ENCODE peak calls at places on chromosomes 4 and X, in nine cellular contexts. J, H, W, V, Z, I, K, B and Q are unnamed samples.

GRCh38 chrX:46710425-46710824 is 48.5 kb downstream of the SLC9A7 start:
- DNase-seq in J (no peak), H (no peak), W (peak), V (peak), Z (no peak), I (no peak), K (no peak), B (no peak), Q (no peak)

GRCh38 chr4:3873446-3874415 is 107.5 kb downstream of the ADRA2C start:
- DNase-seq in J (no peak), H (no peak), W (no peak), V (no peak), Z (no peak), I (no peak), K (no peak), B (no peak), Q (no peak)

GRCh38 chrX:107601326-107601725 is 27.0 kb upstream of the PRPS1 start:
- DNase-seq in J (no peak), H (no peak), W (no peak), V (no peak), Z (no peak), I (no peak), K (no peak), B (no peak), Q (no peak)

GRCh38 chr4:73378887-73379286 is 25.2 kb upstream of the ALB start:
- DNase-seq in J (no peak), H (no peak), W (no peak), V (no peak), Z (no peak), I (no peak), K (no peak), B (no peak), Q (no peak)

GRCh38 chr4:896630-897029 is 35.5 kb downstream of the GAK start:
- DNase-seq in J (no peak), H (no peak), W (no peak), V (no peak), Z (no peak), I (no peak), K (no peak), B (no peak), Q (no peak)

GRCh38 chr4:63717384-63717783 is 691.9 kb downstream of the TECRL start:
- DNase-seq in J (no peak), H (no peak), W (peak), V (peak), Z (no peak), I (no peak), K (no peak), B (no peak), Q (no peak)

GRCh38 chr4:175874290-175874689 is 62.2 kb upstream of the GPM6A start:
- DNase-seq in J (no peak), H (no peak), W (no peak), V (no peak), Z (no peak), I (no peak), K (peak), B (no peak), Q (no peak)

GRCh38 chr4:25913056-25913850 is 767 bp upstream of the SMIM20 start:
- DNase-seq in J (peak), H (peak), W (no peak), V (no peak), Z (peak), I (no peak), K (peak), B (peak), Q (no peak)

GRCh38 chr4:2458546-2459491 is 10.1 kb upstream of the RNF4 start:
- DNase-seq in J (no peak), H (no peak), W (no peak), V (no peak), Z (no peak), I (no peak), K (no peak), B (no peak), Q (no peak)

GRCh38 chrX:31227250-31227649 is 155.4 kb upstream of the FTHL17 start:
- DNase-seq in J (no peak), H (no peak), W (peak), V (no peak), Z (no peak), I (no peak), K (no peak), B (no peak), Q (peak)

GRCh38 chrX:56813318-56813837 is 84.3 kb downstream of the NBDY start:
- DNase-seq in J (no peak), H (no peak), W (peak), V (peak), Z (no peak), I (peak), K (no peak), B (no peak), Q (peak)

GRCh38 chr4:147678796-147679549 is 5.0 kb downstream of the PRMT9 start:
- DNase-seq in J (no peak), H (no peak), W (no peak), V (peak), Z (no peak), I (peak), K (peak), B (no peak), Q (no peak)

GRCh38 chr4:47442980-47443379 is 20.5 kb downstream of the COMMD8 start:
- DNase-seq in J (no peak), H (no peak), W (no peak), V (no peak), Z (no peak), I (no peak), K (peak), B (no peak), Q (no peak)

GRCh38 chr4:187236491-187236890 is 512.8 kb upstream of the FAT1 start:
- DNase-seq in J (no peak), H (no peak), W (peak), V (peak), Z (no peak), I (peak), K (no peak), B (no peak), Q (peak)

GRCh38 chrX:43121637-43122036 is 343.7 kb upstream of the PPP1R2C start:
- DNase-seq in J (no peak), H (no peak), W (no peak), V (peak), Z (no peak), I (peak), K (peak), B (peak), Q (no peak)

GRCh38 chr4:84750260-84750955 is 167.5 kb downstream of the CDS1 start:
- DNase-seq in J (no peak), H (no peak), W (peak), V (peak), Z (no peak), I (peak), K (peak), B (no peak), Q (peak)

GRCh38 chr4:98653006-98653405 is 5.4 kb downstream of the TSPAN5 start:
- DNase-seq in J (no peak), H (no peak), W (peak), V (peak), Z (no peak), I (peak), K (no peak), B (no peak), Q (peak)

GRCh38 chr4:107721436-107722090 is 1.5 kb upstream of the PAPSS1 start:
- DNase-seq in J (no peak), H (peak), W (no peak), V (no peak), Z (no peak), I (no peak), K (peak), B (no peak), Q (no peak)

GRCh38 chr4:79281577-79282359 is 44.1 kb downstream of the NAA11 start:
- DNase-seq in J (no peak), H (no peak), W (no peak), V (no peak), Z (no peak), I (no peak), K (no peak), B (no peak), Q (no peak)

GRCh38 chrX:111386884-111387283 is 25.1 kb downstream of the DCX start:
- DNase-seq in J (no peak), H (no peak), W (no peak), V (no peak), Z (no peak), I (no peak), K (no peak), B (no peak), Q (no peak)

GRCh38 chr4:82044141-82044993 is 329.4 kb downstream of the HNRNPD start:
- DNase-seq in J (peak), H (peak), W (peak), V (peak), Z (peak), I (peak), K (no peak), B (peak), Q (no peak)

GRCh38 chr4:1050486-1051213 is 39.2 kb downstream of the FGFRL1 start:
- DNase-seq in J (no peak), H (peak), W (no peak), V (peak), Z (no peak), I (peak), K (no peak), B (no peak), Q (no peak)

DNA sequence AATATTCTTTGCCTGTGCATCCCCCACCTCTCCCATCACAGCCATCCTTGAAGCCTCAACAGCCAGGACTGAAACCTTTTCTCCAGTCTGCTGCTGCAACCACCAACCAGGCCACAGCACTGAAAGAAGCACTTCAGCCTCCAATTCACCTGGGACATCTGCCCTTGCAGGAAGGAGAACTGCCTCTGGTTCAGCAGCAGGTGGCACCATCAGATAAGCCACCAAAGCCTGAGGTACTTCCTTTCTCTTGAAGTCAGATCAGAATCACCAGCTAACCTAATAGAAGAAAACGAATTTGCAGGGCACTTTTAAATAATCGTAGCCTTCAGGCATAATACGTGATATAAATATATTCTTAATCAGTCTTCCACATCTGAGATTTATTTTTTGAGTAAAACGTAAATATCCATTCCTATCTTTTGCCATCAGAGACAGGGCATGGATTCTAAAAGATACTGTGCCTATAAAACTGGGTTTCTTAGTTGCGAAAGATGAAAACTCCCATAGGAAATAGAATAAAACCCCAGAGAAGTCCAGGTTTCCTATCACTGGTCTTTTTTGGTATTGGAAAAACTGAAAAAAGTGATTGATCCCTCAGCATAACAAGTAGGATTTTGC is 9.5 kb downstream of the AMBN start:
- DNase-seq in J (peak), H (peak), W (peak), V (peak), Z (peak), I (peak), K (peak), B (no peak), Q (peak)
- TF ChIP-seq CTCF in J (peak), H (peak), W (peak), V (peak), Z (peak), I (peak), K (peak), B (no peak), Q (peak)

DNA sequence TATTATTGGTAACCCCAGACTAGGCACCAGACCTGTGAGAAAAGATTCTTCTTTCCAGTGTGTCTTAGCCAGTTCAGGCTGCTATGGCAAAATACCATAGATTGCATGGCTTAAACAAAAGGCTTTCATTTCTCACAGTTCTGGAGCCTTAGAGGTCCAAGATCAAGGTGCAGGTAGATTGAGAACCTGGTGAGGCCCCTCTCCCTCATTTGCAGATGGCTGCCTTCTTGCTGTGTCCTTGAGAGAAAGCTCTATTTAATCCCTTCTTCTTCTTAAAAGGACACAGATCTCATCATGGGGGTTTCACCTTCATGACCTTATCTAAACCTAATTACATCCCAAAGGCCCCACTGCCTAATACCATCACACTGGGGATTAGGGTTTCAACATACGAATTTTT is 3.5 kb upstream of the PDLIM3 start:
- DNase-seq in J (no peak), H (no peak), W (no peak), V (no peak), Z (no peak), I (no peak), K (no peak), B (no peak), Q (no peak)
- H3K4me3 ChIP-seq in J (no peak), H (no peak), W (no peak), V (no peak), Z (no peak), I (no peak), K (no peak), B (no peak), Q (no peak)

GRCh38 chr4:159101983-159102622 is 776 bp upstream of the RAPGEF2 start:
- DNase-seq in J (no peak), H (no peak), W (peak), V (peak), Z (no peak), I (no peak), K (no peak), B (no peak), Q (no peak)

GRCh38 chr4:159105063-159105414 is 2.2 kb downstream of the RAPGEF2 start:
- DNase-seq in J (no peak), H (no peak), W (peak), V (no peak), Z (no peak), I (peak), K (no peak), B (no peak), Q (no peak)

GRCh38 chr4:159102623-159103405 is at the start of gene RAPGEF2:
- DNase-seq in J (peak), H (peak), W (peak), V (peak), Z (peak), I (peak), K (peak), B (peak), Q (peak)

GRCh38 chr4:159105761-159106243 is 2.9 kb downstream of the RAPGEF2 start:
- DNase-seq in J (peak), H (no peak), W (peak), V (peak), Z (no peak), I (peak), K (no peak), B (no peak), Q (no peak)

DNA sequence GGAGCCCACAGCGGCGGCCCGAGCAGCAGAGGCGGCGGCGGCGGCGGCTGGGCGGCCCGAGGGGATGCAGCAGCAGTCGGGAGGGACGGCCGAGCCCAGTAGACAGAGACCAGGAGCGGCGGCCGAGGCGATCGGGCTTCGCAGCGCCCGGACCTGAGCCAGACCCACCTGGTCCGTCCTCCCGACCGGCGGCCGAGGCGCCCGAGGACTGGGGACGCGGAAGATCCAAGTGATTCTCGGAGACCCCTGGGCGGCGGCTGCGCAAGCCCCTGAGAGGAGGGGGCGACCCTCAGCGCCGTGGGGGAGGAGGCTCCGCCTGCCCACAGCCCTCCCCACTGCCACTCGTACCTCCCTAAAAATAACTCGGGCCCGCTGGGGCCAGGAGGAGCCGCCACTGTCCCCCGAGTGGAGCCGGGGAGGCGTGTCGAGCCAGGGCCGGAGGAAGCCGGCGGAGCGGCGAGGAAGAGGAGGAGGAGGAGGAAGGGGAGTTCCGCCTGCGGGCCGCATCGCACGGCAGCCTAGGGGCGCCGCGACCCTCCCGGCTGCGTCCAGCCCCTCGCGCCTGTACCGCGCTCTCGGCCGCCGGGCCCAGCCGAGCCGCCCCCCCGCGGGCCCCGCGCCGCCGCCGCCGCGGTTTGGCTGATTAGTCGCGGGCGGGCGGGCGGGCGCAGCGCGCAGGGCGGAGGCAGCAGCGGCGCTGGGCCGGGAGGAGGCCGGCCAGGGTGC is 690 bp downstream of the RAPGEF2 start:
- DNase-seq in J (peak), H (peak), W (peak), V (peak), Z (peak), I (peak), K (peak), B (peak), Q (no peak)
- TF ChIP-seq CTCF in J (no peak), H (no peak), W (no peak), V (no peak), Z (no peak), I (no peak), K (no peak), B (no peak), Q (no peak)

DNA sequence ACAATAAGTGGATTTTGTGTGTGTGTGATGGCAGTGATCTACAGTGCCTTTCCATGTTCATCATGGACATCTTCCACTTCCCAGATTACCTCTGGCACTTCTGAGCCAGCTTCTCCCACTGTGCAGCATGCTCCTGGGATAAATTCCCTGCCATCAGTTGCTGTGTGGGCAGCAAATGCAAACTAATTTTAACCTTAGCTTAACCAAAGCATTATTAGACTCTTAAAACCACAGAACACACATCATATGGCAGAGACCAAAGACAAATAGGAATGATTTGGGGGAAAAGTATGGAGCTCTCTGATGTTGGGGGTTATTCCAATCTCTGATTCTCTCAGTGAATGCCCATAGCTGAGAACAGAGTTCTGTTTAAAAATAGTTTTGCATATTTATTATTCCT is 567.5 kb downstream of the IQCM start:
- DNase-seq in J (no peak), H (no peak), W (no peak), V (no peak), Z (no peak), I (no peak), K (no peak), B (no peak), Q (no peak)
- H3K4me3 ChIP-seq in J (no peak), H (no peak), W (no peak), V (no peak), Z (no peak), I (no peak), K (no peak), B (no peak), Q (no peak)

GRCh38 chrX:17531500-17531899 is 156.5 kb downstream of the NHS start:
- DNase-seq in J (no peak), H (no peak), W (no peak), V (no peak), Z (no peak), I (no peak), K (no peak), B (no peak), Q (no peak)
- TF ChIP-seq CTCF in J (no peak), H (no peak), W (no peak), V (no peak), Z (no peak), I (no peak), K (no peak), B (no peak), Q (no peak)

DNA sequence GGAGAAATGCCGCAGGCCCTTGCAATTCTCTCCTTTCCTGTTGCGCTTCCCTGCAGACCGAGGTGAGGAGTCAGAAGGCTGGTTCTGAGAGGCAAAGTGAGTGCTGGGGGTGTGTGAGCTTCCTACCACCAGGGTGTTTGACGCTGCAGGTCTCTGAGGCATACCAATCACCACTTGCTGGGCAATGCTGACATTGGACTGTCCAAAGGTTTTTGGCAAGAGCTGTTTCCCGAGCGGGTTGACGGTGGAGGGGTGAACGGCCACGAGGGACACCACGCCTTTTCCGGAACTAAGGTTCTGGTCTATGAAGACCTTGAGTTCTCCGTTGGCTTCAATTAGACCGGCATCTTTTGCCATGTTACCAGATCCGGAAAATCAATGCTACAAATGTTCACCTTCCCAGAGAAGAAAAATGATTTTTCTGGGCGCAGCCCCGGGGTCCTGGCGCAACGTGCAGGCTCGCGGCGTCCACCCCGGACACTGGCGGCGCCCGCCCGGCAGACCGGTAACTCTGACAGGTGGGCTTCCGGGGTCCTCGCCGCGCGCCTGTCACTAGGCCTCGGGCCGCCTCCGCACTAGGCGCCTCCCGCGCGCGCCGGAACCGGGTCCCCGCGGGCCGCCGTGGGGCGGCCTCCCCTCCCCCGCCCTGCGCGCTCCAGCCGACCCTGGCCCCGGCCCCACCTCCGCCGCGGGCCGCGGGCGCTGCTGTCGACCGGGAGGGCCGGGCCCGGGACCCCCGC is 44.9 kb upstream of the FAM47C start:
- DNase-seq in J (no peak), H (no peak), W (no peak), V (no peak), Z (no peak), I (no peak), K (no peak), B (no peak), Q (no peak)
- H3K4me3 ChIP-seq in J (no peak), H (no peak), W (no peak), V (peak), Z (no peak), I (no peak), K (no peak), B (no peak), Q (no peak)

GRCh38 chr4:113893546-113893945 is 85.9 kb downstream of the ARSJ start:
- DNase-seq in J (no peak), H (no peak), W (peak), V (peak), Z (no peak), I (peak), K (peak), B (no peak), Q (no peak)
- TF ChIP-seq CTCF in J (peak), H (no peak), W (peak), V (peak), Z (no peak), I (peak), K (peak), B (no peak), Q (peak)